ENCODE peak calls at places on chromosomes 6 and 20, in four cellular contexts. G, R, N and S are unnamed samples.

GRCh38 chr20:33490023-33490933 is at the start of gene CBFA2T2:
- DNase-seq in G (no peak), R (no peak), N (peak; percentile 75), S (peak; percentile 58)

GRCh38 chr6:144912474-144912873 is 627.3 kb downstream of the UTRN start:
- DNase-seq in G (no peak), R (no peak), N (no peak), S (no peak)

GRCh38 chr6:16318538-16318937 is 80.2 kb downstream of the GMPR start:
- DNase-seq in G (no peak), R (no peak), N (no peak), S (no peak)

GRCh38 chr20:9072741-9073310 is 3.9 kb downstream of the PLCB4 start:
- DNase-seq in G (no peak), R (no peak), N (no peak), S (no peak)

GRCh38 chr6:93142382-93142781 is 277.0 kb downstream of the EPHA7 start:
- DNase-seq in G (no peak), R (no peak), N (no peak), S (no peak)

GRCh38 chr6:47135772-47136171 is 93.6 kb upstream of the ADGRF1 start:
- DNase-seq in G (no peak), R (no peak), N (no peak), S (no peak)

GRCh38 chr6:168088161-168089106 is 9.4 kb upstream of the FRMD1 start:
- DNase-seq in G (no peak), R (peak; percentile 44), N (peak; percentile 51), S (no peak)

GRCh38 chr6:110643175-110643574 is 166.8 kb upstream of the SLC22A16 start:
- DNase-seq in G (no peak), R (no peak), N (no peak), S (no peak)

GRCh38 chr6:33490621-33491020 is 36.2 kb downstream of the ZBTB9 start:
- DNase-seq in G (no peak), R (no peak), N (no peak), S (no peak)

GRCh38 chr20:24724982-24725533 is 224.0 kb upstream of the CST7 start:
- DNase-seq in G (peak; percentile 74), R (no peak), N (no peak), S (no peak)

GRCh38 chr6:136657629-136658028 is 107.4 kb upstream of the MAP7 start:
- DNase-seq in G (no peak), R (no peak), N (no peak), S (no peak)

GRCh38 chr6:72621243-72622093 is at the start of gene KCNQ5:
- DNase-seq in G (no peak), R (no peak), N (peak; percentile 17), S (peak; percentile 37)

GRCh38 chr20:45934046-45934586 is 367 bp upstream of the PCIF1 start:
- DNase-seq in G (no peak), R (peak; percentile 50), N (peak; percentile 78), S (peak; percentile 47)

GRCh38 chr20:53557157-53557556 is 36.5 kb downstream of the ZNF217 start:
- DNase-seq in G (no peak), R (no peak), N (no peak), S (no peak)

GRCh38 chr20:53555081-53555480 is 38.6 kb downstream of the ZNF217 start:
- DNase-seq in G (no peak), R (no peak), N (no peak), S (no peak)

GRCh38 chr20:53561505-53561904 is 32.1 kb downstream of the ZNF217 start:
- DNase-seq in G (no peak), R (no peak), N (no peak), S (no peak)

GRCh38 chr20:53559816-53560215 is 33.8 kb downstream of the ZNF217 start:
- DNase-seq in G (no peak), R (no peak), N (no peak), S (no peak)

DNA sequence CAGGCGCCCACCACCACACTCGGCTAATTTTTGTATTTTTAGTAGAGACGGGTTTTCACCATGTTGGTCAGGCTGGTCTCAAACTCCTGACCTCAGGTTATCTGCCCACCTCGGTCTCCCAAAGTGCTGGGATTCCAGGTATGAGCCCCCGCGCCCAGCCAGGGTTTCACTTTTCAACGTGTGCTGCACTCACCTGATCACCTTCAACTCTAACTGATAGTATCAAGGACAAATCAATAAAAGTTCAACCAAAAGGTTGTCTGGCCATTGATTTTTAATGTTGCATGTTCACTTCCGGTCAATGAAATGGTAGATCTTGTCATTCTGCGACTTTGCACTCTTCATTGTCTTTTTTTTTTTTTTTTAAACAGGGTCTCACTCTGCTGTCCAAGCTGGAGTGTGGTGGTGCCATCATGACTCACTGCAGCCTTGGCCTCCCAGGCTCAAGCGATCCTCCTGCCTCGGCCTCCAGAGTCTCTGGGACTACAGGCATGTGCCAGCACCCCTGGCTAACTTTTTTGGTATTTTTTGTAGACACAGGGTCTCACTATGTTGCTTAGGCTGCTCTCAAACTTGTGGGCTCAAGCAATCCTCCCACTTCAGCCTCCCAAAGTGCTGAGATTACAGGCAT is 37.3 kb downstream of the ZNF217 start:
- DNase-seq in G (no peak), R (no peak), N (no peak), S (no peak)
- H3K27ac ChIP-seq in G (no peak overlapping the region), R (no peak overlapping the region), N (no peak overlapping the region), S (no peak overlapping the region)

DNA sequence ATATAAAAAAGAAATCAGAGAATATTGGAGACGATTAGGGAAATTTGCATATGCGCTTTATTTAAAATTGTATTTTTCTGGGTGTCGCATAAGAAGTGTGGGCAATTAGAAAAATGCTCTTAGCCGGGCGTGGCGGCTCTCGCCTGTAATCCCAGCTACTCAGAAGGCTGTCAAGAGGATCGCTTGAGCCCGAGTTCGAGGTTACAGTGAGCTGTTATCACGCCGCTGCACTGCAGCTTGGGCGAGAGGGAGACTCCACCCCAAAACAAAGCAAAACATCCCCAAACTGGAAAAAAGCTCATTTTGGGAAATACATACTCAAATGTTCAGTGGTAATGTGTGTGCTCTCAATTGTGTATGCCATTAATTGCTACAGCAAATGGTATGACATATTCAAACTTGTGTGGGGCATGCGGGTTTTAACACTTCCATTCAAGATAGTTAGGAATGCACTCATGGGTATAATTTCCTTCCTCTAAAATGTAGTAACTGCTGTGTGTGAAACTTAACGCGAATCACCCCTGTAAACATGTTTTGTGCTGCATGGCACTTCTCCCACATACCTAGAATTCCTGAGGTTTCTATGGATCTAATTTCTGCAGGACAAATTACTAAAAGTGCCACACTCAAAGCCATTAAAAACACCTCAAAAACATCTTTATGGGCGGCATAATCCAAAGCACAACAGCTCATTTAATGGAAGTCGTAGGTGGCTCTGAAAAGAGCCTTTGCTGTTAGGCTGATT is 54.7 kb upstream of the HFE start:
- DNase-seq in G (no peak), R (no peak), N (no peak), S (no peak)
- TF ChIP-seq POLR2A in G (no peak), R (no peak), N (no peak), S (peak; percentile 14)

GRCh38 chr6:35686873-35687557 is 1.7 kb downstream of the FKBP5 start:
- DNase-seq in G (no peak), R (no peak), N (no peak), S (no peak)

GRCh38 chr6:35687658-35688604 is 784 bp downstream of the FKBP5 start:
- DNase-seq in G (no peak), R (peak; percentile 69), N (peak; percentile 56), S (peak; percentile 70)

GRCh38 chr6:35691027-35691824 is 2.5 kb upstream of the FKBP5 start:
- DNase-seq in G (peak; percentile 96), R (peak; percentile 89), N (peak; percentile 51), S (peak; percentile 95)

GRCh38 chr6:35688605-35689322 is at the start of gene FKBP5:
- DNase-seq in G (peak; percentile 98), R (peak; percentile 97), N (peak; percentile 97), S (peak; percentile 98)

DNA sequence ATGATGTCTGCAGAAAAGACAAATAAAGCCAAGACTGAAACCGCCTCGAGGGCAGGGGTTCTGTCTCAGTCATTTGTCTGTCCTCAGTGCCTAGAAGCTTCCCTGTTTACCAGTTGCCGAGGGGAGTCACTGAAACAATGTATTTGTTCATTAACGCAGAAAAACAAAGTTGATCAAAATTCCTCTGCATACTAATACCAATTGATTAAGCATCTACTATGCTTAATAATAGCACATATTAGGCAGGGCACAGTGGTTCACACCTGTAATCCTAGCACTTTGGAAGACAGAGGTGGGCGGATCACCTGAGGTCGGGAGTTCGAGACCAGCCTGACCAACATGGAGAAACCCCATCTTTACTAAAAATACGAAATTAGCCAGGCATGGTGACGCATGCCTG is 1.8 kb upstream of the FKBP5 start:
- DNase-seq in G (no peak), R (no peak), N (no peak), S (no peak)
- H3K27ac ChIP-seq in G (peak overlapping the region; percentile 100), R (peak overlapping the region; percentile 65), N (no peak overlapping the region), S (peak overlapping the region; percentile 96)

GRCh38 chr20:41352106-41352505 is 11.5 kb downstream of the LPIN3 start:
- DNase-seq in G (no peak), R (no peak), N (no peak), S (no peak)
- TF ChIP-seq POLR2A in G (no peak), R (no peak), N (no peak), S (no peak)

GRCh38 chr6:30742316-30743098 is at the start of gene FLOT1:
- DNase-seq in G (peak; percentile 99), R (peak; percentile 99), N (peak; percentile 97), S (peak; percentile 98)
- H3K27ac ChIP-seq in G (peak within 1 kb of the TSS; percentile 99), R (peak within 1 kb of the TSS; percentile 89), N (peak within 1 kb of the TSS; percentile 98), S (peak within 1 kb of the TSS; percentile 93)

DNA sequence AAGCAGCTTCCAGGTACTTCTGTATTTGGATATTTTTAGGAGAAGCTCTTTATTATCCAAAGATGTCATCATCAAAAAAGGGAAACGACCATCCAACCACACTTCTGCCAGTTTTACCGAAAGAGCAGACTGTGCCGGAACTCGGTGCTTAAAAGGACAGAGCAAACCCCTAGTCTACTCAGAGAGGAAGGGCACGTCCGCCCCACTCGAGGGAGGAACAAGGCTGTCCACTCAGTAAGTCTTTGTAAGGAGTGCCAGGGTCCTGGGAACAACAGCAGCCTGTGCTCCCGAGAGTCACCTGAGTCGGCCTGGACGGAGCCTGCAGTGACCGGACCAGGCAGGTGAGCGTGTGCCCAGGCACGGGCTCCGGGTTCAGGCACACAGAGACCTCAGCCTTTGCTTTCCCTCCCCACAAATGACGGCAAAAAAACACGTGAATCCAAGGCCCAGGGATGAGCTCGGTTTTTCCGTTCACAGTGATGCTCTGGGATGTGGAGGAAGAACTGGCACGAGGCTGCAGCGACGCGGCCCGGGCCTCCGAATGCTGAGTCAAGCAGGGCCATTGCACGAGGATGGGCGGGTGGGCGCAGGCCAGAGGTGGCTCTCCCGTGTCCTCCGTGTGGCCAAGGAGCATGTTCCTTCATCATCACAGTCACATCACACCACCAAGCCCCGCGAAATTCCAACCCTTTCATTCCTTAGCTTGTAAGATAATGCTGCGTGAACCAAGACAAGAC is 17.4 kb upstream of the SLCO4A1 start:
- DNase-seq in G (no peak), R (no peak), N (no peak), S (no peak)
- TF ChIP-seq POLR2A in G (no peak), R (no peak), N (no peak), S (no peak)

GRCh38 chr6:37131960-37132253 is 38.0 kb upstream of the PIM1 start:
- DNase-seq in G (no peak), R (no peak), N (no peak), S (no peak)
- H3K27ac ChIP-seq in G (peak overlapping the region; percentile 93), R (peak overlapping the region; percentile 77), N (peak overlapping the region; percentile 52), S (peak overlapping the region; percentile 96)

GRCh38 chr6:166955121-166955864 is 1.1 kb downstream of the RNASET2 start:
- DNase-seq in G (no peak), R (peak; percentile 49), N (no peak), S (peak; percentile 44)
- TF ChIP-seq POLR2A in G (no peak), R (no peak), N (no peak), S (no peak)

GRCh38 chr6:32151131-32151884 is 431 bp downstream of the PRRT1 start:
- DNase-seq in G (no peak), R (no peak), N (no peak), S (no peak)
- H3K27ac ChIP-seq in G (peak overlapping the region; percentile 93), R (peak overlapping the region; percentile 88), N (peak overlapping the region; percentile 4), S (peak overlapping the region; percentile 31)

GRCh38 chr6:4775591-4776492 is at the start of gene CDYL:
- DNase-seq in G (peak; percentile 93), R (peak; percentile 92), N (peak; percentile 91), S (peak; percentile 86)
- TF ChIP-seq POLR2A in G (no peak), R (no peak), N (no peak), S (peak; percentile 66)